ENCODE peak calls at places on chromosome 2, in nine cellular contexts. D, K, L, I, M, U, C, W and G are unnamed samples. For H3K36me3, the result is how much of the 10 kb centered on the place peaks cover.

GRCh38 chr2:73175663-73176204 is 26.6 kb upstream of the NOTO start:
- DNase-seq in D (peak), K (peak), L (peak), I (peak), M (peak), U (peak), C (peak), W (no peak), G (peak)

GRCh38 chr2:54957321-54957999 is 92.8 kb downstream of the RTN4 start:
- DNase-seq in D (no peak), K (no peak), L (no peak), I (no peak), M (no peak), U (no peak), C (no peak), W (no peak), G (no peak)

GRCh38 chr2:51995293-51995692 is 963.4 kb upstream of the NRXN1 start:
- DNase-seq in D (no peak), K (no peak), L (no peak), I (no peak), M (no peak), U (no peak), C (no peak), W (no peak), G (no peak)

GRCh38 chr2:54634564-54635511 is 88.6 kb upstream of the EML6 start:
- DNase-seq in D (no peak), K (no peak), L (no peak), I (no peak), M (peak), U (peak), C (no peak), W (no peak), G (no peak)

GRCh38 chr2:116510117-116510671 is 1304.3 kb upstream of the DDX18 start:
- DNase-seq in D (no peak), K (no peak), L (no peak), I (no peak), M (no peak), U (no peak), C (peak), W (no peak), G (no peak)

GRCh38 chr2:42339191-42339912 is 21.7 kb downstream of the COX7A2L start:
- DNase-seq in D (no peak), K (no peak), L (no peak), I (no peak), M (no peak), U (no peak), C (peak), W (no peak), G (no peak)

GRCh38 chr2:14861201-14861600 is 228.7 kb downstream of the LRATD1 start:
- DNase-seq in D (no peak), K (no peak), L (no peak), I (no peak), M (no peak), U (no peak), C (no peak), W (no peak), G (no peak)

GRCh38 chr2:29108225-29108624 is 7.0 kb upstream of the CLIP4 start:
- DNase-seq in D (no peak), K (no peak), L (no peak), I (no peak), M (no peak), U (no peak), C (peak), W (no peak), G (no peak)

GRCh38 chr2:63796376-63796775 is 45.3 kb upstream of the UGP2 start:
- DNase-seq in D (no peak), K (no peak), L (no peak), I (no peak), M (no peak), U (no peak), C (no peak), W (no peak), G (no peak)

GRCh38 chr2:102366406-102367112 is 11.0 kb downstream of the IL18R1 start:
- DNase-seq in D (no peak), K (no peak), L (no peak), I (no peak), M (no peak), U (no peak), C (no peak), W (no peak), G (no peak)

GRCh38 chr2:218381916-218382366 is at the start of gene SLC11A1:
- DNase-seq in D (no peak), K (no peak), L (peak), I (peak), M (peak), U (peak), C (no peak), W (no peak), G (no peak)

GRCh38 chr2:9631976-9632700 is 1.3 kb upstream of the YWHAQ start:
- DNase-seq in D (no peak), K (no peak), L (no peak), I (no peak), M (no peak), U (peak), C (no peak), W (no peak), G (no peak)

GRCh38 chr2:133787651-133788050 is 219.4 kb upstream of the NCKAP5 start:
- DNase-seq in D (no peak), K (no peak), L (no peak), I (no peak), M (no peak), U (no peak), C (no peak), W (no peak), G (no peak)

GRCh38 chr2:158692372-158693103 is 102.6 kb upstream of the DAPL1 start:
- DNase-seq in D (no peak), K (no peak), L (no peak), I (no peak), M (no peak), U (no peak), C (peak), W (no peak), G (no peak)

GRCh38 chr2:30165617-30166016 is 18.8 kb downstream of the YPEL5 start:
- DNase-seq in D (no peak), K (no peak), L (no peak), I (no peak), M (no peak), U (no peak), C (no peak), W (no peak), G (no peak)

GRCh38 chr2:98508690-98509054 is 64.0 kb downstream of the INPP4A start:
- DNase-seq in D (no peak), K (peak), L (peak), I (no peak), M (peak), U (peak), C (no peak), W (no peak), G (no peak)

GRCh38 chr2:99822487-99823218 is 319.7 kb downstream of the AFF3 start:
- DNase-seq in D (no peak), K (no peak), L (no peak), I (no peak), M (no peak), U (no peak), C (no peak), W (no peak), G (no peak)

GRCh38 chr2:27537287-27537686 is 40.6 kb downstream of the GCKR start:
- DNase-seq in D (no peak), K (no peak), L (no peak), I (no peak), M (no peak), U (no peak), C (no peak), W (no peak), G (no peak)

GRCh38 chr2:237558918-237559645 is 7.3 kb upstream of the PRLH start:
- DNase-seq in D (peak), K (peak), L (peak), I (no peak), M (peak), U (peak), C (no peak), W (peak), G (peak)

GRCh38 chr2:224111576-224111975 is 72.5 kb upstream of the SERPINE2 start:
- DNase-seq in D (no peak), K (no peak), L (no peak), I (no peak), M (no peak), U (no peak), C (no peak), W (no peak), G (no peak)

GRCh38 chr2:60836491-60836890 is 44.9 kb upstream of the REL start:
- DNase-seq in D (no peak), K (no peak), L (no peak), I (no peak), M (peak), U (no peak), C (no peak), W (no peak), G (no peak)

GRCh38 chr2:239805043-239805329 is 220.2 kb downstream of the NDUFA10 start:
- DNase-seq in D (no peak), K (no peak), L (peak), I (peak), M (peak), U (no peak), C (no peak), W (peak), G (no peak)

GRCh38 chr2:98932778-98933343 is 3.2 kb downstream of the CRACDL start:
- DNase-seq in D (no peak), K (no peak), L (no peak), I (no peak), M (no peak), U (no peak), C (no peak), W (no peak), G (no peak)

GRCh38 chr2:162002623-162003200 is 71.3 kb downstream of the DPP4 start:
- DNase-seq in D (no peak), K (no peak), L (no peak), I (no peak), M (no peak), U (no peak), C (no peak), W (no peak), G (no peak)

GRCh38 chr2:195382186-195382585 is 274.8 kb upstream of the SLC39A10 start:
- DNase-seq in D (no peak), K (no peak), L (no peak), I (no peak), M (no peak), U (no peak), C (no peak), W (no peak), G (no peak)

GRCh38 chr2:233063976-233064411 is 3.9 kb downstream of the INPP5D start:
- DNase-seq in D (no peak), K (no peak), L (peak), I (peak), M (no peak), U (no peak), C (peak), W (peak), G (no peak)

GRCh38 chr2:233068762-233069418 is 8.7 kb downstream of the INPP5D start:
- DNase-seq in D (no peak), K (no peak), L (peak), I (peak), M (peak), U (no peak), C (no peak), W (peak), G (no peak)

GRCh38 chr2:233063269-233063975 is 3.3 kb downstream of the INPP5D start:
- DNase-seq in D (no peak), K (no peak), L (peak), I (peak), M (peak), U (no peak), C (peak), W (peak), G (no peak)

GRCh38 chr2:233064526-233065199 is 4.5 kb downstream of the INPP5D start:
- DNase-seq in D (no peak), K (no peak), L (peak), I (peak), M (peak), U (no peak), C (no peak), W (peak), G (no peak)

GRCh38 chr2:233065954-233066470 is 5.9 kb downstream of the INPP5D start:
- DNase-seq in D (no peak), K (no peak), L (peak), I (peak), M (peak), U (no peak), C (no peak), W (no peak), G (no peak)
- TF ChIP-seq POLR2A in D (no peak), K (no peak), L (no peak), I (no peak), M (no peak), U (no peak), C (no peak), W (no peak), G (no peak)

GRCh38 chr2:3099145-3099859 is 278.3 kb downstream of the EIPR1 start:
- DNase-seq in D (no peak), K (no peak), L (no peak), I (no peak), M (no peak), U (no peak), C (no peak), W (no peak), G (no peak)
- H3K36me3 ChIP-seq in D (under half), K (under half), L (under half), I (under half), M (under half), U (under half), C (under half), W (under half), G (under half)

GRCh38 chr2:202307690-202308089 is 42.1 kb downstream of the NOP58 start:
- DNase-seq in D (no peak), K (no peak), L (no peak), I (no peak), M (no peak), U (no peak), C (no peak), W (no peak), G (no peak)
- TF ChIP-seq POLR2A in D (no peak), K (no peak), L (no peak), I (no peak), M (no peak), U (no peak), C (peak), W (no peak), G (no peak)

DNA sequence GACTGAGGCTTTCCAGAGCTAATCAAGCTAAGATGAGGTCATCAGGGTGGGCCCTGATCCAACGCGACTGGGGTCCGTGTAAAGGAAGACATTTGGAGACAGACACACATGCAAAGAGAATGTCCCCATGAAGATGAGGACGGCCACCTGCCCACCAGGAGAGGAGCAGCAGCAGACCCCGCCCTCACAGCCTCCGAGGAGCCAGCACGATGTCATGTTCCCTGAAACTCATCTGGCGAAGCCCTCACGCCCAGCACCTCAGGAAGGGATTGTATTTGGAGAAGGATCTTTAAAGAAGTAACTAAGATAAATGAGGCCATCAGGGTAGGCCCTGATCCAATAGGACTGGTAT is 275.9 kb downstream of the EIPR1 start:
- DNase-seq in D (no peak), K (no peak), L (no peak), I (no peak), M (no peak), U (no peak), C (no peak), W (no peak), G (no peak)
- H3K36me3 ChIP-seq in D (under half), K (under half), L (under half), I (under half), M (under half), U (under half), C (under half), W (under half), G (under half)

DNA sequence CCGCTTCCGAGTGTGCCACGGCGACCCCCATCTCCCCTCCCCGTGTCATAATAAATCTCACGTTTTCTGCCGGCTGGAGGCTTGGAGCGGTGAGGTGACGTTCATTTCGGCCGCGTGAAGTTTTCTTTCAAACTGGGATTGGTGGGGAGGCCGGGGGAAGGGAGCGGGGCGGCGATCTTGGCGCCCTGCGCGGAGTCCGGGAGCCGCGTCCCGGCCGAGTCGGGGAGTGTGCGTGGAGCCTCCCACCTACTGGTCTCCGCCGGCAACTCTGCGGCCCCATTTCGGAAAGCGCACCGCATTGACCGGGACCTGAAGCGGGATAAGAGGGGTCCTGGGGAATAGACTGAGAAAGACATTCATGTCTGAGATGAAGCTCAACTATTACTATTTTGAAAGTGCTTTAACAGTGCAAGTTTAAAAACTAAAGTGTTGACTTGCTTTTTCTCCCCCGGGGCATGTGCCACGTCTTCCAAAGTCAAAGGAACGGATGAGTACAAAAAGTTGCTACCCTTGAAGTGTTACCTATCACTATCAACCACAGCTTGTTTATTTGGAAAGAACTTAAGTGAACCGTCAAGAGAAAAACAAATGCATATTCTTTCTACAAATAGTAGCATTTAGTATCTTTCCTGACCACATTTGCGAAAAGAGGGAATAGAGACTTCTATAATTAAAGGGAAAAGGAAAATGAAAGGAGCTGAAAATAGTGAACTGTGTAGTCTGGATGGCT is 818 bp upstream of the IKZF2 start:
- DNase-seq in D (peak), K (peak), L (peak), I (peak), M (peak), U (peak), C (peak), W (peak), G (peak)
- TF ChIP-seq POLR2A in D (no peak), K (no peak), L (no peak), I (peak), M (no peak), U (no peak), C (no peak), W (no peak), G (no peak)

DNA sequence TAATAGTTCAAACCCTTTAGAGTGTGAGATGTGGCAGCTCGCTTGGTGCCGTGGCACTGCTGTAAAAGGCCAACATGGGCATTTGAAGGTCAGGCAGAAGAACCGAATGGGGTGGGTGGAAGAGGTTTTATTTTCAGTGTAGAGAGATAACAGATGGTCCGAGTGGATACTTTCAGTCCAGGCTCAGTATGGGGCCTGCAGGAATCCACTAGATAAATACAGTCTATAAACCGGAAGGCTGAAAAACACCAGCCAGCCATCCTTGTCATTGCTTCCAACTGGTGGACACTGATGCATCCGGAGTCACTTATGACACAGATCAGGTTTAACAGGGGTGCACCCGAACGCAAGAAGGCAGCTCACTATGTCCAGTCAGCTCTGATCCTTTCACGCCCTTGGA is 55.7 kb upstream of the AMMECR1L start:
- DNase-seq in D (no peak), K (no peak), L (no peak), I (no peak), M (no peak), U (no peak), C (no peak), W (no peak), G (no peak)
- H3K36me3 ChIP-seq in D (under half), K (under half), L (half or more), I (under half), M (under half), U (under half), C (half or more), W (under half), G (under half)

GRCh38 chr2:7286120-7286519 is 368.9 kb downstream of the RNF144A start:
- DNase-seq in D (no peak), K (no peak), L (no peak), I (no peak), M (no peak), U (no peak), C (no peak), W (no peak), G (no peak)

GRCh38 chr2:7292154-7292553 is 374.9 kb downstream of the RNF144A start:
- DNase-seq in D (no peak), K (no peak), L (no peak), I (no peak), M (no peak), U (no peak), C (no peak), W (no peak), G (no peak)

GRCh38 chr2:7288484-7288883 is 371.3 kb downstream of the RNF144A start:
- DNase-seq in D (no peak), K (no peak), L (no peak), I (no peak), M (no peak), U (no peak), C (no peak), W (no peak), G (no peak)

GRCh38 chr2:7289697-7290096 is 372.5 kb downstream of the RNF144A start:
- DNase-seq in D (no peak), K (no peak), L (no peak), I (no peak), M (no peak), U (no peak), C (no peak), W (no peak), G (no peak)
- TF ChIP-seq POLR2A in D (no peak), K (no peak), L (no peak), I (no peak), M (no peak), U (no peak), C (no peak), W (no peak), G (no peak)